ENCODE peak calls at places on chromosomes 2 and 18, in seven cellular contexts. Z is foreskin keratinocyte, Y is neural progenitor cell, A is lung, J is left ventricle myocardium inferior, V is colonic mucosa, W is psoas muscle. E is an unnamed sample.
A peak's percentile ranks its signal among the peaks of the same experiment; 100 is the strongest.

GRCh38 chr18:5294618-5295230 is 802 bp downstream of the ZBTB14 start:
- DNase-seq in Z (no peak), Y (no peak), A (peak; percentile 64), J (peak; percentile 56), V (peak; percentile 65), W (peak; percentile 78), E (no peak)

GRCh38 chr18:23951206-23951605 is 63.3 kb upstream of the TTC39C start:
- DNase-seq in Z (no peak), Y (no peak), A (no peak), J (no peak), V (no peak), W (no peak), E (no peak)

GRCh38 chr2:100350661-100351185 is 28.4 kb upstream of the LONRF2 start:
- DNase-seq in Z (no peak), Y (no peak), A (peak; percentile 23), J (no peak), V (no peak), W (no peak), E (no peak)

GRCh38 chr2:120747281-120747680 is 11.6 kb downstream of the GLI2 start:
- DNase-seq in Z (no peak), Y (no peak), A (peak; percentile 17), J (no peak), V (peak; percentile 7), W (no peak), E (no peak)

GRCh38 chr2:148282201-148282600 is 261.3 kb downstream of the MBD5 start:
- DNase-seq in Z (peak; percentile 29), Y (no peak), A (no peak), J (no peak), V (no peak), W (no peak), E (no peak)

GRCh38 chr2:190819835-190820234 is 60.8 kb upstream of the GLS start:
- DNase-seq in Z (no peak), Y (no peak), A (no peak), J (no peak), V (no peak), W (no peak), E (peak; percentile 44)

GRCh38 chr2:24345937-24346336 is 14.4 kb downstream of the ITSN2 start:
- DNase-seq in Z (no peak), Y (no peak), A (no peak), J (no peak), V (no peak), W (no peak), E (no peak)

GRCh38 chr2:219611306-219611705 is 13.6 kb downstream of the STK11IP start:
- DNase-seq in Z (no peak), Y (no peak), A (no peak), J (no peak), V (no peak), W (no peak), E (no peak)

GRCh38 chr18:67428805-67429204 is 87.7 kb downstream of the DSEL start:
- DNase-seq in Z (no peak), Y (no peak), A (no peak), J (no peak), V (no peak), W (no peak), E (peak; percentile 5)

GRCh38 chr2:164044637-164045036 is 308.8 kb upstream of the FIGN start:
- DNase-seq in Z (no peak), Y (no peak), A (no peak), J (peak; percentile 41), V (no peak), W (no peak), E (no peak)

GRCh38 chr18:58364867-58365533 is 263.9 kb downstream of the ALPK2 start:
- DNase-seq in Z (no peak), Y (no peak), A (no peak), J (no peak), V (no peak), W (no peak), E (no peak)

GRCh38 chr2:6999161-6999877 is 82.1 kb downstream of the RNF144A start:
- DNase-seq in Z (no peak), Y (no peak), A (no peak), J (no peak), V (no peak), W (no peak), E (no peak)

GRCh38 chr2:191864623-191865521 is 18.0 kb upstream of the CAVIN2 start:
- DNase-seq in Z (peak; percentile 42), Y (no peak), A (no peak), J (no peak), V (no peak), W (no peak), E (peak; percentile 19)

GRCh38 chr2:191869178-191869577 is 22.3 kb upstream of the CAVIN2 start:
- DNase-seq in Z (no peak), Y (peak; percentile 86), A (no peak), J (no peak), V (peak; percentile 58), W (no peak), E (peak; percentile 60)

GRCh38 chr2:191867507-191867847 is 20.6 kb upstream of the CAVIN2 start:
- DNase-seq in Z (no peak), Y (no peak), A (no peak), J (no peak), V (no peak), W (no peak), E (no peak)

GRCh38 chr2:191866195-191866594 is 19.3 kb upstream of the CAVIN2 start:
- DNase-seq in Z (no peak), Y (no peak), A (no peak), J (no peak), V (no peak), W (no peak), E (no peak)

DNA sequence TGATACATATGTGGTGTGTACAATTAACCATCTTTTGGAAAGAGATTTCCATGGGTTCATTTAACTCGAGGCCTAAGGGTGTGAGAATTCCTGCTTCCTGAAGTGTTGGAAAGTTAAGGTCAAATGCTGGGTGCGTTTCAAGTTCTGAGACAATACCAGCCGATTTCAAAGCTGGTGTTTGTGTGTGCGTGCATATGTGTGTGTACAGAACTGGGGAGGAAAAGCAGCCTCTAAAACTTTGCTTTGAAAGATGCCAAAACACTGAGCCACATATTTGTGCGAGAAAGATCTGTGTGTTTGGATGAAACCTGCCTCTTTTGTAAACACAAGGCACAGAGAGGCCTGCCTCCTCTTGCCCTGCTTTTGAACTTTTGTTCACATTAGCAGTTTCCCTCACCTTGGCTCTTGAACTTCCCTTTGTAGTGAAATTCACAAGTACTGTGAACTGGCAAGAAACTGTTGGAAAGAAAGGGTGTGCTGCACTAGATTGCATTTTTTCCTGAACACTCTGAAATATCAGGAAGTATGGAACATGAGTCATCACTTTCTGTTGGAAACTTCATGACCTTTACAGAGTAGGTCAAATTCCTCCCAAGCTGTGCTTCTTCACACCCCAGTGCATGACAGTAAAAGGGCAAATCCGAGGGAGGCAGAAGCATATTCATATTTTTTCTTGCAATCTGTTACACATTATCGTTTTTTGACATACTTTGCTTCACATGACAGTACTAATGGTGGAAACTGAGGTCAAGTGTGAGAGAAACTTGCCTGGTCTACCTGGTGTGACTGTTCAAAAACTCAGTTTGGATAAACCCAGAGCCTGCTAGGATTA is 20.0 kb upstream of the CAVIN2 start:
- DNase-seq in Z (peak; percentile 68), Y (no peak), A (peak; percentile 51), J (no peak), V (peak; percentile 42), W (no peak), E (peak; percentile 79)
- H3K27ac ChIP-seq in Z (peak overlapping the region; percentile 25), Y (no peak overlapping the region), A (peak overlapping the region; percentile 81), J (peak overlapping the region; percentile 91), V (peak overlapping the region; percentile 42), W (peak overlapping the region; percentile 64), E (peak overlapping the region; percentile 88)

DNA sequence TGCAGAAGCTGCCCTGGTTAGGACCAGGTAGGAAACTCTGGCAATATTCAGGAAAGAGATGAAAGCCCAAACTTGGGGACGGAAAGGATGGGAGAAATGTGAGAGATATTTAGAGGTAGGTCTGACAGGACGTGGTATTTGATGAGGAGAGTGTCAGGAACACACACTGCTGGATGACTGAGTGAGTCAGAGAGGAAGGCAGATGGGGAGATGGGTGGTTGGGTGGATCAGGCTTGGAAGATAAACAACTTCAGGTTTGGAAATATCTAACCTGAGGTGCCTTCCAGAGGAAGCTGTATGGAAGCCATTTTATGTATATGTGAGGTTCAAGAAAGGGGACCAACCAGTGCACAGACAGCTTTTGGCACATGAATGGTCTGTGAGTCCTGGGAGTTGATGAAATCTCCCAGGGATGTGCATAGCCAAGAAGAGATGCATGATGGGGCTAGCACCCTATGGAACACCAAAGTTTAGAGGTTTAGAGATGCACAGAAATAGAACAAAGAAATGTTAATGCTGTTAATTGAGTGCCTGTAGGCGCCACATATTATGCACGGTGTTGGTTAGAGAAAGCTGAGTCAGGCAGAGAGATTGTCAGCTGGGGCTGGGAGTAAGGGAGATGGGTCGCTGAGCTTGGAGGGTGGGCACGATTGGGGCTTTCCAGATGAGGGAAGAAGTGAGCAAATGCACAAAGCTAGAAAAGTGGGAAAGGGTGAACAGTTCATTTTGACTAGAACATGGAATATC is 101.0 kb downstream of the VIT start:
- DNase-seq in Z (peak; percentile 6), Y (no peak), A (no peak), J (no peak), V (no peak), W (no peak), E (no peak)
- H3K27ac ChIP-seq in Z (no peak overlapping the region), Y (no peak overlapping the region), A (no peak overlapping the region), J (no peak overlapping the region), V (no peak overlapping the region), W (no peak overlapping the region), E (no peak overlapping the region)

GRCh38 chr2:111897924-111898702 is at the start of gene MERTK:
- DNase-seq in Z (no peak), Y (peak; percentile 97), A (peak; percentile 83), J (peak; percentile 88), V (peak; percentile 72), W (peak; percentile 86), E (peak; percentile 95)

GRCh38 chr2:111897630-111897923 is 830 bp upstream of the MERTK start:
- DNase-seq in Z (no peak), Y (no peak), A (no peak), J (no peak), V (no peak), W (no peak), E (no peak)

GRCh38 chr2:111896576-111896975 is 1.8 kb upstream of the MERTK start:
- DNase-seq in Z (peak; percentile 59), Y (no peak), A (no peak), J (no peak), V (no peak), W (no peak), E (no peak)

GRCh38 chr2:111900859-111901258 is 2.5 kb downstream of the MERTK start:
- DNase-seq in Z (no peak), Y (peak; percentile 51), A (peak; percentile 53), J (no peak), V (peak; percentile 50), W (no peak), E (peak; percentile 72)

GRCh38 chr2:111898703-111899514 is 502 bp downstream of the MERTK start:
- DNase-seq in Z (no peak), Y (peak; percentile 68), A (no peak), J (peak; percentile 41), V (no peak), W (peak; percentile 63), E (no peak)
- H3K27ac ChIP-seq in Z (no peak overlapping the region), Y (no peak overlapping the region), A (peak overlapping the region; percentile 86), J (peak overlapping the region; percentile 95), V (peak overlapping the region; percentile 35), W (peak overlapping the region; percentile 26), E (peak overlapping the region; percentile 95)

DNA sequence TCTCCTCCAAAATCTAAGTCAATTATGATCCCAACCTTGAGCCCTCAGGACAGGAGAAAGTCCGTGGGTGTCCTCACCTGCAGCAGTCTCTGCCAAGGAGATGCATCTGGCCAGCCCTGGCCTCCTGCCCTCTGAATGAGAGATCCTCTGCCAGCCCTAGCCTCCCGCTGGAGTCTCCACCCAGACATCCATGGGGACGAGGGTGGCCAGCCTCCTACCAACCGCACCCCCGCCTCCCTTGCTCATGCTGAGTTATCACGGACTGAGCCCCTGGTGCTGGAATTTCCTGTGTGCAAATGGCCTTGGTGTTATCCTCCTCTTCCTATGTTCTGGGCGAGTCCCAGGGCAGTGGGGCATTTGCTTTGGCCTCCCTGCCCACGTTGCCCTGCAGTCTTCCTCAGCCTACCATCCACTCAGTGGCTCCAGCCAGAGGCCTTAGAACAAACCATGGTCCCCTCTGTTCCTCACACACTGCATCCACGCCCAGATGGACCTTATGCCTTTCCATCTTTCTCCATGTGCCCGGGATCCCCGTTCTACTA is 116.4 kb downstream of the ACKR3 start:
- DNase-seq in Z (no peak), Y (no peak), A (no peak), J (no peak), V (no peak), W (no peak), E (no peak)
- H3K27ac ChIP-seq in Z (no peak overlapping the region), Y (no peak overlapping the region), A (no peak overlapping the region), J (no peak overlapping the region), V (no peak overlapping the region), W (no peak overlapping the region), E (no peak overlapping the region)

E was measured in hepatocyte.